ENCODE peak calls at places on chromosomes 4 and X, in five cellular contexts. F is HCT116, Z is fibroblast of lung, X is pancreas, P is lung. D is an unnamed sample.

GRCh38 chr4:183504930-183505555 is at the start of gene ING2:
- DNase-seq in F (peak; percentile 21), Z (no peak), X (no peak), P (no peak), D (peak; percentile 76)

GRCh38 chr4:78058591-78059523 is 1.7 kb downstream of the FRAS1 start:
- DNase-seq in F (no peak), Z (peak; percentile 17), X (peak; percentile 54), P (peak; percentile 44), D (peak; percentile 80)

GRCh38 chrX:24298191-24298590 is 15.7 kb downstream of the SUPT20HL2 start:
- DNase-seq in F (no peak), Z (no peak), X (no peak), P (no peak), D (peak; percentile 48)

GRCh38 chr4:134622194-134622593 is 420.6 kb upstream of the PABPC4L start:
- DNase-seq in F (no peak), Z (no peak), X (no peak), P (no peak), D (no peak)

GRCh38 chrX:10101269-10101668 is 55.5 kb upstream of the CLCN4 start:
- DNase-seq in F (no peak), Z (no peak), X (no peak), P (no peak), D (no peak)

GRCh38 chr4:19399001-19399400 is 852.7 kb upstream of the SLIT2 start:
- DNase-seq in F (no peak), Z (peak; percentile 54), X (no peak), P (no peak), D (no peak)

GRCh38 chrX:44068043-44068442 is 94.9 kb upstream of the NDP start:
- DNase-seq in F (no peak), Z (no peak), X (no peak), P (no peak), D (no peak)

GRCh38 chr4:78671812-78672440 is 104.2 kb upstream of the BMP2K start:
- DNase-seq in F (no peak), Z (no peak), X (no peak), P (no peak), D (no peak)

GRCh38 chr4:102564399-102564921 is 63.3 kb downstream of the NFKB1 start:
- DNase-seq in F (no peak), Z (peak; percentile 32), X (no peak), P (no peak), D (no peak)

GRCh38 chrX:39779952-39780783 is 317.6 kb downstream of the BCOR start:
- DNase-seq in F (no peak), Z (no peak), X (no peak), P (no peak), D (no peak)

GRCh38 chrX:17521871-17522693 is 147.1 kb downstream of the NHS start:
- DNase-seq in F (peak; percentile 16), Z (peak; percentile 51), X (no peak), P (no peak), D (peak; percentile 10)

GRCh38 chr4:86453044-86453501 is 93.2 kb upstream of the MAPK10 start:
- DNase-seq in F (no peak), Z (peak; percentile 93), X (no peak), P (no peak), D (peak; percentile 88)
- H3K4me1 ChIP-seq in F (peaks cover 2% of the 10 kb centered on the region), Z (peaks cover 5% of the 10 kb centered on the region), X (no peaks in the 10 kb centered on the region), P (no peaks in the 10 kb centered on the region), D (peaks cover 41% of the 10 kb centered on the region)

GRCh38 chr4:153142700-153143438 is 61.4 kb upstream of the TRIM2 start:
- DNase-seq in F (peak; percentile 68), Z (peak; percentile 83), X (peak; percentile 84), P (peak; percentile 82), D (peak; percentile 84)
- H3K4me1 ChIP-seq in F (peaks cover 13% of the 10 kb centered on the region), Z (peaks cover 8% of the 10 kb centered on the region), X (peaks cover 10% of the 10 kb centered on the region), P (no peaks in the 10 kb centered on the region), D (peaks cover 18% of the 10 kb centered on the region)

DNA sequence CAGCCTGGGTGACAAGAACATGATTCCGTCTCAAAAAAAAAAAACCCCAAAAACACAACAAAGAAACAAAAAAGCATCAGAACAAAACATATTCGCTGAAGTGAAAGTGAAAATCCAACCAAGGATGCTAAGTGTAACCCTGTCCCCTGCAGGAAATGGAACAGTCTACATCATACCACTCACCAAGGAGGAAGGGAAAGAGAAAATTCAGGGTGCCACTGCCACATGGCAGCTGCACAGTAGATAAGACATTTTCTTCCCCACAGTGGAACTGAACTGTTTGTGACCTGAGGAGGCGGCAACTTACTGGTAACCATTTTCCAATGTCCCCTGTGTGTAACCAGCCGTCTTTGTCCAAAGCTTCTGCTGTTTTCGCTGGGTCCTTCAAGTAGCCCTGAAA is 28.2 kb upstream of the CENPU start:
- DNase-seq in F (no peak), Z (no peak), X (no peak), P (no peak), D (no peak)
- H3K4me1 ChIP-seq in F (no peaks in the 10 kb centered on the region), Z (no peaks in the 10 kb centered on the region), X (no peaks in the 10 kb centered on the region), P (peaks cover 1% of the 10 kb centered on the region), D (peaks cover 3% of the 10 kb centered on the region)

DNA sequence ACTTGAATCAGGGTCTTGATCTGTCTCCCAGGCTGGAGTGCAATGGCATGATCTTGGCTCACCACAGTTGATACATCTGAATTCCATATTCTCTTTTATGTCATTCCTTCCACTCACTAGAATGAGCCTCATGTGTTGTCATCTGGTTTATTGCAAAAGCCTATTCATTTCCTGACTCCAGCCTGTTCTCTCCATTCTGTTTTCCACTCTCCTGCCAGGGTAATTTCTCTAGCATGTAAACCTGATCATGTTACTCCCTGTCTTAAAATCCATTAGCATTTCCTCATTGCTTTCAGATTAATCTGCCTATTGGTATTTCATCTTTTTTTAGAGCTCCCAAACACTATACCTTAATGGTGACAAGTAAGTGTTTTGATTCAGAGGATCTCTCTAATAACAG is 4.3 kb upstream of the DDX60L start:
- DNase-seq in F (no peak), Z (peak; percentile 75), X (no peak), P (no peak), D (no peak)
- H3K4me1 ChIP-seq in F (peaks cover 79% of the 10 kb centered on the region), Z (peaks cover 30% of the 10 kb centered on the region), X (no peaks in the 10 kb centered on the region), P (peaks cover 16% of the 10 kb centered on the region), D (peaks cover 15% of the 10 kb centered on the region)

GRCh38 chr4:6782147-6782845 is at the start of gene KIAA0232:
- DNase-seq in F (peak; percentile 77), Z (peak; percentile 95), X (peak; percentile 94), P (peak; percentile 91), D (peak; percentile 91)
- H3K4me1 ChIP-seq in F (peaks cover 12% of the 10 kb centered on the region), Z (no peaks in the 10 kb centered on the region), X (no peaks in the 10 kb centered on the region), P (peaks cover 6% of the 10 kb centered on the region), D (peaks cover 10% of the 10 kb centered on the region)

DNA sequence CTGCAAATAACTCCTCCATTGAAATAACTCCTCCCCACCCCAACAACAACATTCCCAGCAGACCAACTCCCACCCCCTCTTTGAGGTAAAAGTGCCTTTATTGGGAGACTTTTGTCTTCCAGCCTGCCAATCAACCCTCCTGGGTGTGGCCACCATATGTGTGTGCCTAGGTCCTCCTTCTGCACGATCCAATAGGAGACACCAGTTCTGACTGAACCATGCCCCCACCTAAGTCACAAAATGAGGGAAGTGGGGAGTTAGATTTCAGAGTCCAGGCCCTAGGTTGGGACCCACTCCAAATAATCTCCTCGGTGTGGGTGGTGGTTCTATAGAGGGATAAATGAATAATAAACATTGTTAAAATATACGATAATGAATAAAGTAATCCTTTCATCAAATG is 3.0 kb downstream of the PLP2 start:
- DNase-seq in F (no peak), Z (no peak), X (no peak), P (no peak), D (no peak)
- H3K4me1 ChIP-seq in F (peaks cover 9% of the 10 kb centered on the region), Z (peaks cover 2% of the 10 kb centered on the region), X (no peaks in the 10 kb centered on the region), P (peaks cover 3% of the 10 kb centered on the region), D (no peaks in the 10 kb centered on the region)

DNA sequence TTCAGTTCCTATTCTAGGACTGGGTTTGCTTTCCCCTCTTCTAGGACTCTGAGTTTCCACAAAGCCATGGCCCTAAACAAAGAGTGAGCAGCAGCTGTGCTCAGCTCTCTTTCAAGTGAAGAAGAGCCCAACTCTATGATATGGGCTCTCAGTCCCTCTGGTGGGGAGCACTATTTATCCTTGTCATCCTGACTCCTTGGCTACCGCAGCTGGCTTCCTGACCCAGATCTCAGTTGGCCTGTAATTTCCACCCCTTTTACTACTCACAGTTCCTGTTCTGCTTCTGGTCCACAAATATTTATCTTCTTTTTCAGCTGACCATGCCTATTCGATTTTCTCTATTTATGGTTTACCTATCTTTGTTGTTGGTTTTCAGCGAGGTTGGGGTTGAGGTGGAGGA is 33.8 kb downstream of the F8 start:
- DNase-seq in F (no peak), Z (no peak), X (no peak), P (no peak), D (no peak)
- H3K4me1 ChIP-seq in F (no peaks in the 10 kb centered on the region), Z (no peaks in the 10 kb centered on the region), X (no peaks in the 10 kb centered on the region), P (no peaks in the 10 kb centered on the region), D (no peaks in the 10 kb centered on the region)

DNA sequence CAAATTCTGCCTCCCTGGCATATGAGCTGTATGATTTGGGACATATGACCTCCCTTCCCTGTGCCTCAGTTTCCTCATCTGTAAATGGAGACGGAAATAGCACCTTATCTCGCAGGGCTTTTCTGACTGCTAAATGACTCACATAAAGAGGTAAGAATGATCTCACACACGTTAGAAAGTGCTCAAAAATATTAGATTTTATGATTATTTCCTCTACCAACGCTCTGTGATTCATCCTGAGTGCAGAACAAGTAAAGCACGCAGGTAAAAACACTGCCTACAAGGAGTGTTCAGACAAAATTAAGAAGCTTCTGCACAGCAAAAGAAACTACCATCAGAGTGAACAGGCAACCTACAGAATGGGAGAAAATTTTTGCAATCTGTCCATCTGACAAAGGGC is 21.1 kb downstream of the ACSL1 start:
- DNase-seq in F (no peak), Z (no peak), X (no peak), P (no peak), D (no peak)
- H3K4me1 ChIP-seq in F (peaks cover 34% of the 10 kb centered on the region), Z (no peaks in the 10 kb centered on the region), X (peaks cover 23% of the 10 kb centered on the region), P (peaks cover 28% of the 10 kb centered on the region), D (peaks cover 4% of the 10 kb centered on the region)